ENCODE peak calls at places on chromosomes 7 and 10, in eight cellular contexts. One of them, this sample, is unnamed.

GRCh38 chr7:93910076-93910994 is 4.0 kb downstream of the GNGT1 start:
- DNase-seq in stimulated activated CD4-positive, alpha-beta T cell treated with anti-CD3 and anti-CD28 coated beads, Interleukin-4, amount 100 ng/mL, for 1 hour: no peak
- DNase-seq in upper lobe of right lung: no peak
- DNase-seq in mucosa of gallbladder: peak
- DNase-seq in GM04503: no peak
- DNase-seq in IMR-90: peak
- DNase-seq in NCI-H2171 treated with DMSO at 0.1 percent for 48 hours: no peak
- DNase-seq in stimulated activated CD8-positive, alpha-beta memory T cell treated with anti-CD3 and anti-CD28 coated beads, Interleukin-7, amount 100 ng/mL, for 4 hours: no peak
- DNase-seq in this sample: no peak

GRCh38 chr10:101141622-101142532 is 10.8 kb downstream of the TLX1 start:
- DNase-seq in upper lobe of right lung: peak
- DNase-seq in stimulated activated CD4-positive, alpha-beta T cell treated with anti-CD3 and anti-CD28 coated beads, Interleukin-4, amount 100 ng/mL, for 1 hour: peak
- DNase-seq in stimulated activated CD8-positive, alpha-beta memory T cell treated with anti-CD3 and anti-CD28 coated beads, Interleukin-7, amount 100 ng/mL, for 4 hours: peak
- DNase-seq in mucosa of gallbladder: peak
- DNase-seq in GM04503: peak
- DNase-seq in IMR-90: peak
- DNase-seq in NCI-H2171 treated with DMSO at 0.1 percent for 48 hours: peak
- DNase-seq in this sample: no peak

GRCh38 chr10:8055420-8056349 is 1.2 kb downstream of the GATA3 start:
- DNase-seq in upper lobe of right lung: no peak
- DNase-seq in GM04503: no peak
- DNase-seq in IMR-90: no peak
- DNase-seq in stimulated activated CD8-positive, alpha-beta memory T cell treated with anti-CD3 and anti-CD28 coated beads, Interleukin-7, amount 100 ng/mL, for 4 hours: no peak
- DNase-seq in stimulated activated CD4-positive, alpha-beta T cell treated with anti-CD3 and anti-CD28 coated beads, Interleukin-4, amount 100 ng/mL, for 1 hour: peak
- DNase-seq in NCI-H2171 treated with DMSO at 0.1 percent for 48 hours: no peak
- DNase-seq in mucosa of gallbladder: no peak
- DNase-seq in this sample: no peak

GRCh38 chr7:42315631-42316030 is 78.6 kb upstream of the GLI3 start:
- DNase-seq in mucosa of gallbladder: no peak
- DNase-seq in stimulated activated CD8-positive, alpha-beta memory T cell treated with anti-CD3 and anti-CD28 coated beads, Interleukin-7, amount 100 ng/mL, for 4 hours: no peak
- DNase-seq in IMR-90: peak
- DNase-seq in NCI-H2171 treated with DMSO at 0.1 percent for 48 hours: no peak
- DNase-seq in stimulated activated CD4-positive, alpha-beta T cell treated with anti-CD3 and anti-CD28 coated beads, Interleukin-4, amount 100 ng/mL, for 1 hour: no peak
- DNase-seq in GM04503: peak
- DNase-seq in upper lobe of right lung: no peak
- DNase-seq in this sample: no peak

GRCh38 chr7:79298145-79298760 is 155.2 kb downstream of the MAGI2 start:
- DNase-seq in GM04503: peak
- DNase-seq in upper lobe of right lung: no peak
- DNase-seq in NCI-H2171 treated with DMSO at 0.1 percent for 48 hours: peak
- DNase-seq in mucosa of gallbladder: peak
- DNase-seq in IMR-90: peak
- DNase-seq in stimulated activated CD8-positive, alpha-beta memory T cell treated with anti-CD3 and anti-CD28 coated beads, Interleukin-7, amount 100 ng/mL, for 4 hours: no peak
- DNase-seq in stimulated activated CD4-positive, alpha-beta T cell treated with anti-CD3 and anti-CD28 coated beads, Interleukin-4, amount 100 ng/mL, for 1 hour: no peak
- DNase-seq in this sample: no peak

GRCh38 chr7:87934699-87935372 is 785 bp downstream of the ADAM22 start:
- DNase-seq in NCI-H2171 treated with DMSO at 0.1 percent for 48 hours: peak
- DNase-seq in GM04503: no peak
- DNase-seq in stimulated activated CD8-positive, alpha-beta memory T cell treated with anti-CD3 and anti-CD28 coated beads, Interleukin-7, amount 100 ng/mL, for 4 hours: no peak
- DNase-seq in upper lobe of right lung: no peak
- DNase-seq in IMR-90: no peak
- DNase-seq in mucosa of gallbladder: no peak
- DNase-seq in stimulated activated CD4-positive, alpha-beta T cell treated with anti-CD3 and anti-CD28 coated beads, Interleukin-4, amount 100 ng/mL, for 1 hour: peak
- DNase-seq in this sample: no peak

GRCh38 chr7:30997316-30997715 is 33.6 kb downstream of the GHRHR start:
- DNase-seq in stimulated activated CD4-positive, alpha-beta T cell treated with anti-CD3 and anti-CD28 coated beads, Interleukin-4, amount 100 ng/mL, for 1 hour: no peak
- DNase-seq in NCI-H2171 treated with DMSO at 0.1 percent for 48 hours: no peak
- DNase-seq in IMR-90: peak
- DNase-seq in upper lobe of right lung: no peak
- DNase-seq in GM04503: no peak
- DNase-seq in stimulated activated CD8-positive, alpha-beta memory T cell treated with anti-CD3 and anti-CD28 coated beads, Interleukin-7, amount 100 ng/mL, for 4 hours: no peak
- DNase-seq in mucosa of gallbladder: no peak
- DNase-seq in this sample: no peak

GRCh38 chr10:17435898-17436297 is 18.5 kb downstream of the ST8SIA6 start:
- DNase-seq in GM04503: no peak
- DNase-seq in mucosa of gallbladder: no peak
- DNase-seq in upper lobe of right lung: no peak
- DNase-seq in stimulated activated CD4-positive, alpha-beta T cell treated with anti-CD3 and anti-CD28 coated beads, Interleukin-4, amount 100 ng/mL, for 1 hour: no peak
- DNase-seq in stimulated activated CD8-positive, alpha-beta memory T cell treated with anti-CD3 and anti-CD28 coated beads, Interleukin-7, amount 100 ng/mL, for 4 hours: no peak
- DNase-seq in NCI-H2171 treated with DMSO at 0.1 percent for 48 hours: no peak
- DNase-seq in IMR-90: no peak
- DNase-seq in this sample: no peak

GRCh38 chr7:82443801-82444219 is 233 bp upstream of the CACNA2D1 start:
- DNase-seq in stimulated activated CD8-positive, alpha-beta memory T cell treated with anti-CD3 and anti-CD28 coated beads, Interleukin-7, amount 100 ng/mL, for 4 hours: no peak
- DNase-seq in NCI-H2171 treated with DMSO at 0.1 percent for 48 hours: peak
- DNase-seq in stimulated activated CD4-positive, alpha-beta T cell treated with anti-CD3 and anti-CD28 coated beads, Interleukin-4, amount 100 ng/mL, for 1 hour: no peak
- DNase-seq in mucosa of gallbladder: peak
- DNase-seq in upper lobe of right lung: peak
- DNase-seq in GM04503: no peak
- DNase-seq in IMR-90: peak
- DNase-seq in this sample: no peak

GRCh38 chr10:10992072-10992471 is 25.6 kb upstream of the CELF2 start:
- DNase-seq in upper lobe of right lung: no peak
- DNase-seq in GM04503: no peak
- DNase-seq in NCI-H2171 treated with DMSO at 0.1 percent for 48 hours: no peak
- DNase-seq in stimulated activated CD8-positive, alpha-beta memory T cell treated with anti-CD3 and anti-CD28 coated beads, Interleukin-7, amount 100 ng/mL, for 4 hours: no peak
- DNase-seq in mucosa of gallbladder: no peak
- DNase-seq in IMR-90: no peak
- DNase-seq in stimulated activated CD4-positive, alpha-beta T cell treated with anti-CD3 and anti-CD28 coated beads, Interleukin-4, amount 100 ng/mL, for 1 hour: no peak
- DNase-seq in this sample: no peak

GRCh38 chr7:39417642-39418041 is 148.6 kb upstream of the YAE1 start:
- DNase-seq in stimulated activated CD8-positive, alpha-beta memory T cell treated with anti-CD3 and anti-CD28 coated beads, Interleukin-7, amount 100 ng/mL, for 4 hours: no peak
- DNase-seq in stimulated activated CD4-positive, alpha-beta T cell treated with anti-CD3 and anti-CD28 coated beads, Interleukin-4, amount 100 ng/mL, for 1 hour: no peak
- DNase-seq in IMR-90: no peak
- DNase-seq in GM04503: no peak
- DNase-seq in mucosa of gallbladder: no peak
- DNase-seq in NCI-H2171 treated with DMSO at 0.1 percent for 48 hours: no peak
- DNase-seq in upper lobe of right lung: no peak
- DNase-seq in this sample: no peak

GRCh38 chr7:158228131-158228530 is 359.5 kb downstream of the PTPRN2 start:
- DNase-seq in upper lobe of right lung: no peak
- DNase-seq in stimulated activated CD8-positive, alpha-beta memory T cell treated with anti-CD3 and anti-CD28 coated beads, Interleukin-7, amount 100 ng/mL, for 4 hours: no peak
- DNase-seq in stimulated activated CD4-positive, alpha-beta T cell treated with anti-CD3 and anti-CD28 coated beads, Interleukin-4, amount 100 ng/mL, for 1 hour: no peak
- DNase-seq in IMR-90: no peak
- DNase-seq in GM04503: no peak
- DNase-seq in NCI-H2171 treated with DMSO at 0.1 percent for 48 hours: no peak
- DNase-seq in mucosa of gallbladder: no peak
- DNase-seq in this sample: no peak

GRCh38 chr7:119514326-119514725 is 758.6 kb upstream of the KCND2 start:
- DNase-seq in upper lobe of right lung: no peak
- DNase-seq in IMR-90: no peak
- DNase-seq in GM04503: no peak
- DNase-seq in stimulated activated CD4-positive, alpha-beta T cell treated with anti-CD3 and anti-CD28 coated beads, Interleukin-4, amount 100 ng/mL, for 1 hour: no peak
- DNase-seq in NCI-H2171 treated with DMSO at 0.1 percent for 48 hours: no peak
- DNase-seq in stimulated activated CD8-positive, alpha-beta memory T cell treated with anti-CD3 and anti-CD28 coated beads, Interleukin-7, amount 100 ng/mL, for 4 hours: no peak
- DNase-seq in mucosa of gallbladder: no peak
- DNase-seq in this sample: no peak

GRCh38 chr7:78139335-78139734 is 340.8 kb downstream of the PHTF2 start:
- DNase-seq in GM04503: peak
- DNase-seq in stimulated activated CD8-positive, alpha-beta memory T cell treated with anti-CD3 and anti-CD28 coated beads, Interleukin-7, amount 100 ng/mL, for 4 hours: no peak
- DNase-seq in upper lobe of right lung: no peak
- DNase-seq in stimulated activated CD4-positive, alpha-beta T cell treated with anti-CD3 and anti-CD28 coated beads, Interleukin-4, amount 100 ng/mL, for 1 hour: no peak
- DNase-seq in mucosa of gallbladder: no peak
- DNase-seq in NCI-H2171 treated with DMSO at 0.1 percent for 48 hours: no peak
- DNase-seq in IMR-90: peak
- DNase-seq in this sample: no peak

GRCh38 chr10:47015404-47015803 is 104.2 kb downstream of the PTPN20 start:
- DNase-seq in stimulated activated CD4-positive, alpha-beta T cell treated with anti-CD3 and anti-CD28 coated beads, Interleukin-4, amount 100 ng/mL, for 1 hour: no peak
- DNase-seq in IMR-90: no peak
- DNase-seq in GM04503: no peak
- DNase-seq in upper lobe of right lung: no peak
- DNase-seq in NCI-H2171 treated with DMSO at 0.1 percent for 48 hours: no peak
- DNase-seq in stimulated activated CD8-positive, alpha-beta memory T cell treated with anti-CD3 and anti-CD28 coated beads, Interleukin-7, amount 100 ng/mL, for 4 hours: no peak
- DNase-seq in mucosa of gallbladder: no peak
- DNase-seq in this sample: no peak